ENCODE peak calls at places on chromosomes 4 and X, in five cellular contexts. C is HCT116; O is left ventricle myocardium inferior; G is CD4-positive, alpha-beta memory T cell; N is spleen. Q is an unnamed sample. For H3K27me3, the result is how much of the 10 kb centered on the place peaks cover.

GRCh38 chr4:122017296-122017695 is 65.4 kb upstream of the TRPC3 start:
- DNase-seq in N (no peak), C (no peak), O (no peak), G (no peak), Q (no peak)

GRCh38 chr4:22339491-22339890 is 176.4 kb downstream of the ADGRA3 start:
- DNase-seq in C (no peak), N (no peak), G (no peak), O (no peak), Q (no peak)

GRCh38 chr4:8656185-8656517 is 63.6 kb downstream of the CPZ start:
- DNase-seq in C (no peak), G (no peak), O (no peak), N (no peak), Q (no peak)

GRCh38 chr4:143512978-143513313 is 556 bp upstream of the SMARCA5 start:
- DNase-seq in O (no peak), G (no peak), C (no peak), N (no peak), Q (no peak)

GRCh38 chr4:26141101-26141830 is 179.5 kb upstream of the RBPJ start:
- DNase-seq in N (no peak), G (no peak), C (no peak), O (peak), Q (no peak)

GRCh38 chr4:57136281-57136680 is 26.1 kb upstream of the IGFBP7 start:
- DNase-seq in C (no peak), O (no peak), N (no peak), G (no peak), Q (no peak)

GRCh38 chr4:12488672-12489071 is 995.5 kb downstream of the RAB28 start:
- DNase-seq in C (no peak), G (no peak), N (no peak), O (peak), Q (no peak)

GRCh38 chr4:139899346-139899745 is 233.7 kb downstream of the MGST2 start:
- DNase-seq in N (no peak), C (no peak), G (no peak), O (no peak), Q (no peak)

GRCh38 chr4:7074423-7074822 is 6.6 kb upstream of the GRPEL1 start:
- DNase-seq in C (no peak), O (no peak), G (no peak), N (no peak), Q (no peak)

GRCh38 chr4:122827899-122828601 is 1.4 kb downstream of the FGF2 start:
- DNase-seq in N (no peak), G (peak), C (no peak), O (no peak), Q (no peak)

GRCh38 chrX:154718607-154719006 is 32.3 kb downstream of the GAB3 start:
- DNase-seq in N (no peak), G (no peak), O (no peak), C (no peak), Q (no peak)

GRCh38 chr4:79652232-79652631 is 244.2 kb upstream of the GK2 start:
- DNase-seq in C (no peak), G (no peak), O (no peak), N (no peak), Q (no peak)

GRCh38 chrX:16258936-16259335 is 91.7 kb downstream of the MAGEB17 start:
- DNase-seq in O (no peak), C (no peak), N (no peak), G (no peak), Q (no peak)

GRCh38 chr4:37719021-37719420 is 32.8 kb upstream of the RELL1 start:
- DNase-seq in C (no peak), N (no peak), G (no peak), O (no peak), Q (no peak)

GRCh38 chr4:25928956-25929336 is 14.9 kb downstream of the SMIM20 start:
- DNase-seq in C (no peak), G (no peak), N (no peak), O (no peak), Q (no peak)

GRCh38 chrX:14673764-14674163 is 144.4 kb downstream of the GLRA2 start:
- DNase-seq in O (no peak), N (no peak), G (no peak), C (peak), Q (no peak)

GRCh38 chr4:24443200-24443599 is 141.2 kb downstream of the DHX15 start:
- DNase-seq in O (no peak), N (no peak), C (no peak), G (no peak), Q (no peak)

GRCh38 chrX:22135994-22136684 is 104.0 kb downstream of the PHEX start:
- DNase-seq in O (no peak), G (peak), C (peak), N (no peak), Q (no peak)

GRCh38 chr4:105551968-105552746 is at the start of gene ARHGEF38:
- DNase-seq in C (no peak), G (no peak), O (no peak), N (no peak), Q (no peak)

GRCh38 chrX:150767475-150768131 is 74.4 kb downstream of the MTMR1 start:
- DNase-seq in N (no peak), O (no peak), G (no peak), C (no peak), Q (no peak)

GRCh38 chrX:1686642-1687041 is 71.8 kb downstream of the ASMT start:
- DNase-seq in C (no peak), O (no peak), G (no peak), N (no peak), Q (no peak)

GRCh38 chr4:78776729-78777555 is 792 bp downstream of the BMP2K start:
- DNase-seq in C (peak), O (peak), N (peak), G (peak), Q (peak)

GRCh38 chr4:45283352-45283751 is 557.0 kb upstream of the GNPDA2 start:
- DNase-seq in O (no peak), C (no peak), N (peak), G (no peak), Q (no peak)

GRCh38 chr4:76252271-76252653 is 741 bp downstream of the FAM47E start:
- DNase-seq in N (no peak), G (no peak), O (no peak), C (no peak), Q (no peak)
- H3K27ac ChIP-seq in N (no peak), G (no peak), O (peak), C (no peak), Q (no peak)

DNA sequence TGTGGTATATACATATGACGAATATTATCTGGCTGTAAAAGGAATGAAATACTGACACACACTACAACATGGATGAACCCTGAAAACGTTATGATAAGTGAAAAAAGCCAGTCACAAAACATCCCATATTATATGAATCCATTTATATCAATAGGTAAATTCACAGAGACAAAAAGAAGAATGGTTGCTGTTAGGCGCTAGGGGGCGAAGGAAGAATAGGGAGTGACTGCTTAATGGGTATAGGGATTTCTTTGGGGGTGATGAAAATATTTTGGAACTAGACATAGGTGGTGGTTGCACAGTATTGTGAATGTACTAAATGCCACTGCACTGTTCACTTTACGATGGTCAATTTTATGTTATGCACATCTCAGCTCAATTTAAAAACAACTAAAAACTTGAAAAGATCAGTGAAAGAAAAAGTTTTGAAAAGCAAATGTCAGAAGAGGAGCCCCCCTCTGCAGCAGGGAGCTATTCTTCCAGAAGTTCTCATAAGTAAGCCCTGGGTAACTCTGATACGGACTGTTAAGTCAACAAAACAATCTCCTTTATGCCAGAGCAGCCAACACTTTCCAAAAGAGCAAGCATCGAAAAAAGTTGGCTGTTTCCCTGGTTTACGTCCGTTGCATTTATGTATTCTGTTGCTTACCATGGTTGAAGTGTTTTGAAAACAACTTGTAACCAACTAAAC is 96.3 kb upstream of the EGFL6 start:
- DNase-seq in G (no peak), N (no peak), O (no peak), C (no peak), Q (no peak)
- H3K4me3 ChIP-seq in G (no peak), N (no peak), O (no peak), C (no peak), Q (no peak)

GRCh38 chr4:1766336-1767057 is 26.6 kb upstream of the FGFR3 start:
- DNase-seq in N (no peak), O (no peak), G (no peak), C (no peak), Q (no peak)

GRCh38 chr4:1768367-1769034 is 24.6 kb upstream of the FGFR3 start:
- DNase-seq in G (no peak), O (no peak), C (no peak), N (no peak), Q (no peak)

GRCh38 chr4:1767058-1767769 is 25.9 kb upstream of the FGFR3 start:
- DNase-seq in O (no peak), N (no peak), G (no peak), C (no peak), Q (no peak)

GRCh38 chr4:1769692-1770091 is 23.4 kb upstream of the FGFR3 start:
- DNase-seq in C (no peak), N (no peak), G (no peak), O (no peak), Q (no peak)

DNA sequence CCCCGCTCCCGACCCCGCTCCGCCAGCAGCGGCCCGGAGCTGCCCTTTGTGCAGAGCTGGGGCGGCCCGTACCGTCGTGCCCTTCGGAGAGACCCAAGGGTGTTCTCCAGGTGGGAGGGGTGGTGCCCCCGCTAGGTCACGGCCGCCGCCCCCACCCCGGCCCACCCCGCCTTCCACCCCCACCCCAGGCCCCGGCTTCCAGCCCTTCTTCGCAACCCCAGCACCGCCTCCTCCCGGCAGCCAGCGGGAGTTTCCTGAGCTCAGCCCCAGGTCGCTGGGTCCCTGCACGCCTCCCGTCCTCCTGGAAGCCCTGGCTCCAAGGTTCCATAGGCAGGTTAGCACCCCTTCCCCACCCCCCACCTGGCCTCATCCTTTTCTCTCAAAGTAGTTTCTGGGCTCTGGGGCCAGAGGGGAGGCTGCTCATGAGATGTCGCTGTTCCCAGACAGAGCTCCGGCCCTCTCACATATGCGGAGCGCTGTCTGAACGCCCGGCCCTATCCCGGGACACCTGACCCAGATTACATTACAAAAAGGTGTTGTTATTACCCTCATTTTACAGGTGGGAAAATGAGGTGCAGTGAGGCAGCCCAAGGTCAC is 25.2 kb upstream of the FGFR3 start:
- DNase-seq in O (no peak), G (no peak), N (no peak), C (no peak), Q (no peak)
- H3K27me3 ChIP-seq in O (under half), G (under half), N (under half), C (under half), Q (under half)

DNA sequence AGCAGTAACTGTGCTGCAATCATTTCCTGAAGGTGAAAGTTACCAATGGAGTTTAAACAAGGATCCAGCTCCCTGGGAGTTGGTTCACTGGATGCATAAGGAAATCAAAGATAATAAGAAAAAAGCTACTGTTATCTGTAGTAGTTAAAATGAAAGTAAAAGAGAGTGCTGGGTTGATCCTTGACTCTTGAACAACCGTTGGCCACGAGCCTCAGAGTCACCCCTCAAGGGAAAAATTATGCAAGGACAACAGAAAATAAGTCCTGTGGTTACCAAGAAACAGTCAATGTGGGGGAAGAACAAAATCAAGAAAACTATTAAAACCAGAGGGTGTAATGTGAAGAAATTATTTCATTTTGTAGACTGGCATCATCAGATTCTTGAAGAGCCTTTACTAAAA is 49.7 kb upstream of the DDIT4L start:
- DNase-seq in C (no peak), O (peak), N (no peak), G (no peak), Q (no peak)
- H3K27ac ChIP-seq in C (no peak), O (no peak), N (no peak), G (no peak), Q (no peak)

DNA sequence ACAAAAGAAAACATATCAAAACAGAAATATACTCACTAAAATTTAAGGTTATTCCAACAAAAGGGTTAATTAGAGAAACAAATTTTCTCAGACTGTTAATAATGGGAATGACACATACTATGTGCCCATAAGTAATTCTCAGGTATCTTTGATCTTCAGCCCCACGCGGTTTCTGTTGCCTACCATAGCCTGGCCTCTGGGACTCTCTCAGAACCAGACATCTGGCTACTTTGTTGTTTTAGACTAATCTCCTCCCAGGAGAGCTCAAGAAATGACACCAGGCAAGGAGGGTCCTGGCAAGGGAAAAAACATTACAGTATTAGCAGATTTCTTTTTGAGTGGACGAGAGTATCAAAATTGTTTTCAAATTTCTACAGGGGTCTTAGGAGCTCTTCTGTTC is 43.7 kb downstream of the SLC10A7 start:
- DNase-seq in C (no peak), G (no peak), N (no peak), O (no peak), Q (no peak)
- H3K4me3 ChIP-seq in C (no peak), G (no peak), N (no peak), O (no peak), Q (no peak)